ENCODE peak calls at places on chromosome X, in four cellular contexts. J is WTC11; K is CD4-positive, alpha-beta T cell; I is tibial artery. Y is an unnamed sample.

GRCh38 chrX:153565996-153566580 is 32.9 kb downstream of the CCNQ start:
- DNase-seq in J (peak; percentile 40), K (no peak), I (no peak), Y (no peak)

GRCh38 chrX:109839694-109840358 is 106.8 kb upstream of the ACSL4 start:
- DNase-seq in J (peak; percentile 31), K (no peak), I (no peak), Y (no peak)

GRCh38 chrX:154013001-154013421 is 6.7 kb downstream of the IRAK1 start:
- DNase-seq in J (no peak), K (no peak), I (no peak), Y (no peak)

GRCh38 chrX:152806035-152806434 is 24.5 kb downstream of the CETN2 start:
- DNase-seq in J (no peak), K (no peak), I (no peak), Y (no peak)

GRCh38 chrX:150813922-150814321 is 84.5 kb downstream of the CD99L2 start:
- DNase-seq in J (no peak), K (no peak), I (no peak), Y (no peak)

GRCh38 chrX:148542481-148543255 is 42.3 kb downstream of the AFF2 start:
- DNase-seq in J (no peak), K (no peak), I (no peak), Y (no peak)

GRCh38 chrX:13699183-13699826 is 10.4 kb downstream of the RAB9A start:
- DNase-seq in J (no peak), K (no peak), I (no peak), Y (no peak)

GRCh38 chrX:11944486-11944885 is 186.4 kb downstream of the MSL3 start:
- DNase-seq in J (peak; percentile 58), K (no peak), I (no peak), Y (no peak)

GRCh38 chrX:132488819-132489255 is at the start of gene MBNL3:
- DNase-seq in J (peak; percentile 52), K (peak; percentile 58), I (peak; percentile 44), Y (no peak)

GRCh38 chrX:54945224-54945623 is 24.6 kb downstream of the TRO start:
- DNase-seq in J (no peak), K (no peak), I (no peak), Y (no peak)

GRCh38 chrX:148382983-148383382 is 117.4 kb upstream of the AFF2 start:
- DNase-seq in J (peak; percentile 10), K (no peak), I (no peak), Y (no peak)

GRCh38 chrX:79231662-79232061 is 87.2 kb downstream of the GPR174 start:
- DNase-seq in J (no peak), K (no peak), I (no peak), Y (no peak)

GRCh38 chrX:115452256-115452655 is 108.7 kb upstream of the PLS3 start:
- DNase-seq in J (no peak), K (no peak), I (no peak), Y (no peak)

GRCh38 chrX:122866527-122866926 is 317.6 kb upstream of the GRIA3 start:
- DNase-seq in J (no peak), K (no peak), I (no peak), Y (no peak)

GRCh38 chrX:150211988-150212387 is 151.1 kb upstream of the MAMLD1 start:
- DNase-seq in J (no peak), K (no peak), I (no peak), Y (no peak)

GRCh38 chrX:30215357-30215843 is at the start of gene MAGEB2:
- DNase-seq in J (peak; percentile 29), K (no peak), I (no peak), Y (no peak)

GRCh38 chrX:118128724-118129123 is 12.1 kb upstream of the KLHL13 start:
- DNase-seq in J (no peak), K (no peak), I (no peak), Y (no peak)

GRCh38 chrX:26613951-26614350 is 398.0 kb downstream of the MAGEB5 start:
- DNase-seq in J (no peak), K (no peak), I (no peak), Y (no peak)

GRCh38 chrX:46333550-46333949 is 211.7 kb downstream of the ZNF674 start:
- DNase-seq in J (no peak), K (no peak), I (no peak), Y (no peak)

GRCh38 chrX:8988456-8988855 is 45.5 kb downstream of the FAM9B start:
- DNase-seq in J (no peak), K (no peak), I (peak; percentile 20), Y (no peak)

GRCh38 chrX:54171527-54171926 is 11.5 kb downstream of the FAM120C start:
- DNase-seq in J (no peak), K (no peak), I (no peak), Y (no peak)

GRCh38 chrX:22278375-22278774 is 5.7 kb downstream of the CBLL2 start:
- DNase-seq in J (no peak), K (no peak), I (no peak), Y (no peak)

GRCh38 chrX:34655496-34656258 is 1.4 kb downstream of the TMEM47 start:
- DNase-seq in J (no peak), K (no peak), I (no peak), Y (no peak)

GRCh38 chrX:150792949-150793527 is 99.8 kb downstream of the MTMR1 start:
- DNase-seq in J (no peak), K (no peak), I (no peak), Y (no peak)

GRCh38 chrX:131621650-131622049 is 77.8 kb downstream of the OR13H1 start:
- DNase-seq in J (no peak), K (no peak), I (no peak), Y (no peak)

GRCh38 chrX:133215747-133216146 is 2.4 kb downstream of the TFDP3 start:
- DNase-seq in J (peak; percentile 11), K (no peak), I (no peak), Y (no peak)

GRCh38 chrX:17700976-17701375 is 36.3 kb upstream of the SCML1 start:
- DNase-seq in J (no peak), K (no peak), I (no peak), Y (no peak)

GRCh38 chrX:17692709-17693346 is 44.5 kb upstream of the SCML1 start:
- DNase-seq in J (peak; percentile 13), K (no peak), I (no peak), Y (no peak)

DNA sequence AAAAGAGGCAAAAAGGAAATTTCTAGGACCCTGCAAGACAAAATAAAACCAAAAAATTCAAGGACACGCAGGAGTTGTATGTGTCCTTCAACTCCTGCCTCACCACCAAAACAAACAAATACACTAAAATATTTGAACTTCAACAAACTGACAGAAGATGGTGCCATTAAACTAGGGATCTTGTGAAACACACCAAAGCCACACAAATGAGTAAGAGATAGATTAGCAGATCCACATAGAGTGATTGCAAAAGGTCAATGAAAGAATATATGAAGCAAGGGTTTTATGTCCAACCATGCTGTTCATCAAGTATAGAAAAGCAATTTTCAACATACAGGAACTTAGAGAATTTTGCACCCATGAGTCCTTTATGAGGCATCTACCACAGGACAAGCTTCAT is 40.1 kb upstream of the SCML1 start:
- DNase-seq in J (no peak), K (no peak), I (no peak), Y (no peak)
- TF ChIP-seq CTCF in J (no peak), K (no peak), I (no peak), Y (peak; percentile 18)

GRCh38 chrX:52082578-52082977 is 13.6 kb upstream of the MAGED4B start:
- DNase-seq in J (no peak), K (no peak), I (no peak), Y (no peak)
- TF ChIP-seq CTCF in J (no peak), K (no peak), I (no peak), Y (no peak)

GRCh38 chrX:119729408-119730201 is 28.8 kb upstream of the SOWAHD start:
- DNase-seq in J (peak; percentile 59), K (peak; percentile 60), I (peak; percentile 28), Y (no peak)
- TF ChIP-seq CTCF in J (peak; percentile 22), K (peak; percentile 33), I (peak; percentile 42), Y (peak; percentile 51)

GRCh38 chrX:120668357-120668756 is 38.5 kb upstream of the C1GALT1C1 start:
- DNase-seq in J (no peak), K (no peak), I (no peak), Y (no peak)

GRCh38 chrX:120660638-120661037 is 30.8 kb upstream of the C1GALT1C1 start:
- DNase-seq in J (no peak), K (no peak), I (no peak), Y (no peak)

GRCh38 chrX:120664081-120664480 is 34.2 kb upstream of the C1GALT1C1 start:
- DNase-seq in J (no peak), K (no peak), I (no peak), Y (no peak)
- TF ChIP-seq CTCF in J (no peak), K (no peak), I (no peak), Y (peak; percentile 23)

DNA sequence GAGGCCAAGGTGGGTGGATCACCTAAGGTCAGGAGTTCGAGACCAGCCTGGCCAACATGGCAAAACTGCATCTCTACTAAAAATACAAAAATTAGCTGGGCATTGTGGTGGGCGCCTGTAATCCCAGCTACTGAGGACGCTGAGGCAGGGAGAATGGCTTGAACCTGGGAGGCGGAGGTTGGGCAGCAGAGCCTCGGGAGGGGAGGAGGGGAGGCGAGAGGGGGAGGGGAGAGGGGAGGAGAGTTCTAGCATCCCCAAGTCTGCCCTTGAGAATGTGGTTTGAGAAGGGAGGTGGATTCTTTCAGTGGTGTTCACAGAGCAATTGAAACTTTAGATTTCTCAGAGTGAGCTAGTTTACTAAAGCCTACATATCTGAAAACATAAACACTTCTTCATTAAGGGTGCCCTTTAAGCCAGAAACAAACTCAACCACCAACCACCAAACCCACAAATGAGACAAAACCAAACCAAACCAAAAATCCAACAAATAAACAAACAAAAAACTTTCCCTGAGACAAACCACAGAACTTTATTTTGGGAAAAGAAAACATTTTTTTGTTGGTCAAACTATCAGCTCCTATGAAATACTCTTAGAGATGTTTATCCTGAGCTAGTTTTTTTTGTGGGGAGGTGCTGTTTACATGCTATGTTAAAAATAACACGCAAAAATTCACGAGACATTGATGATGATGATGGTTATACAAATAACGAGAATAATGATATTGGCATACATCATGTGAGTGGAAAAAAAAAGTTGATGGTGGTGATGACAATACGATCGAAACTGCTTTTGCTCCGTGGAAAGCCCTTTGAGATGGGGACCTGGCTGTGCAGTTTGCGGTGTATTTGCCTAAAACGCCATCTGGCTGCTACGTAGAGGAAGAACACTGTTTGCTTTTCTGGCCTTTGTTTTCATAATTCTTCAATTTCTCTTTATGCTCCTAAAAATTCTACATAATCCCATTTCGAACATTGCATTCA is 98.2 kb upstream of the PRKX start:
- DNase-seq in J (no peak), K (peak; percentile 8), I (no peak), Y (no peak)
- TF ChIP-seq CTCF in J (no peak), K (peak; percentile 61), I (no peak), Y (peak; percentile 58)

GRCh38 chrX:140917354-140918115 is 84.9 kb upstream of the SPANXB1 start:
- DNase-seq in J (no peak), K (no peak), I (no peak), Y (no peak)

GRCh38 chrX:140916891-140917290 is 85.5 kb upstream of the SPANXB1 start:
- DNase-seq in J (no peak), K (no peak), I (no peak), Y (no peak)

GRCh38 chrX:140923118-140923517 is 79.3 kb upstream of the SPANXB1 start:
- DNase-seq in J (no peak), K (no peak), I (no peak), Y (no peak)

GRCh38 chrX:140913802-140914501 is 88.4 kb upstream of the SPANXB1 start:
- DNase-seq in J (no peak), K (no peak), I (no peak), Y (no peak)

GRCh38 chrX:140918398-140919043 is 83.9 kb upstream of the SPANXB1 start:
- DNase-seq in J (peak; percentile 33), K (no peak), I (no peak), Y (no peak)
- TF ChIP-seq CTCF in J (peak; percentile 28), K (no peak), I (peak; percentile 53), Y (peak; percentile 43)